ENCODE peak calls at places on chromosome 21, in four cellular contexts. H, V, Z and G are unnamed samples.

GRCh38 chr21:30842990-30843389 is 13.4 kb upstream of the KRTAP7-1 start:
- DNase-seq in V (no peak), H (no peak), Z (no peak), G (no peak)

GRCh38 chr21:37006521-37007291 is at the start of gene RIPPLY3:
- DNase-seq in V (no peak), Z (no peak), H (peak; percentile 34), G (peak; percentile 21)

GRCh38 chr21:16264314-16264713 is 534.5 kb downstream of the USP25 start:
- DNase-seq in Z (no peak), V (no peak), H (no peak), G (peak; percentile 13)

GRCh38 chr21:25569084-25569483 is 38.2 kb downstream of the MRPL39 start:
- DNase-seq in H (peak; percentile 38), V (no peak), Z (no peak), G (no peak)

GRCh38 chr21:37166733-37167132 is 93.7 kb downstream of the TTC3 start:
- DNase-seq in H (no peak), Z (no peak), V (no peak), G (no peak)

GRCh38 chr21:8991968-8992621 is 1529.3 kb upstream of the TPTE start:
- DNase-seq in H (no peak), Z (no peak), V (no peak), G (peak; percentile 79)

GRCh38 chr21:38505654-38506523 is 7.6 kb upstream of the ERG start:
- DNase-seq in Z (no peak), H (peak; percentile 89), V (peak; percentile 57), G (peak; percentile 74)

GRCh38 chr21:32410291-32410690 is 2.2 kb upstream of the EVA1C start:
- DNase-seq in H (no peak), Z (no peak), V (no peak), G (no peak)

GRCh38 chr21:31992391-31992790 is 119.6 kb downstream of the HUNK start:
- DNase-seq in V (no peak), H (no peak), Z (no peak), G (no peak)

GRCh38 chr21:44423941-44424607 is 31.2 kb upstream of the LRRC3 start:
- DNase-seq in V (no peak), Z (peak; percentile 23), H (no peak), G (no peak)

GRCh38 chr21:41507521-41508414 is at the start of gene TMPRSS2:
- DNase-seq in H (no peak), Z (peak; percentile 76), V (peak; percentile 83), G (no peak)

GRCh38 chr21:41506526-41507520 is 1.1 kb downstream of the TMPRSS2 start:
- DNase-seq in H (no peak), V (no peak), Z (no peak), G (no peak)

GRCh38 chr21:41504030-41504429 is 3.9 kb downstream of the TMPRSS2 start:
- DNase-seq in V (no peak), Z (no peak), H (no peak), G (no peak)

GRCh38 chr21:41508415-41509205 is 652 bp upstream of the TMPRSS2 start:
- DNase-seq in Z (no peak), V (no peak), H (no peak), G (no peak)

DNA sequence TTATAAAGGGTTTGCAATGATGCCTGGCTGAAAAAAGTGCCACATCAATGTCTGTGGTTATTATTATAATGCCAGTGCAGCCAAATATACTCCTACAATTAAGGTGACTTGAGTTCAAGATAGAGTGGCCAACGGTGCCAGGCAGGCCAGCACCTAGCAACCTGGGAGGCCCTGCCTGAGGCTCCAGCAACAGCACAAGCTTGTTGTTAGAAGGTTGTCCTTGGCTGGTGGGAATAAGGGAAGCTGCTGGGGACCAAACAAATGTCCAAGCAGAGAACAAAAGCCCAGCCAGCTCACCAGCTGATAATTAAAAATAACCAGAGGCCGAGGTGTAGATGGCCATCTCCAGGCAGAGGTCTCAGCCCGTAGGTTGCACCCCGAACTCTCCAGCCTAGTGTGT is 2.0 kb downstream of the TMPRSS2 start:
- DNase-seq in V (no peak), H (no peak), Z (no peak), G (no peak)
- H3K4me3 ChIP-seq in V (peak overlapping the region; percentile 72), H (no peak overlapping the region), Z (peak overlapping the region; percentile 50), G (no peak overlapping the region)

GRCh38 chr21:20971296-20971921 is 26.8 kb upstream of the NCAM2 start:
- DNase-seq in H (peak; percentile 88), V (no peak), Z (peak; percentile 38), G (peak; percentile 27)
- TF ChIP-seq CTCF in H (peak; percentile 82), V (no peak), Z (peak; percentile 44), G (peak; percentile 30)

DNA sequence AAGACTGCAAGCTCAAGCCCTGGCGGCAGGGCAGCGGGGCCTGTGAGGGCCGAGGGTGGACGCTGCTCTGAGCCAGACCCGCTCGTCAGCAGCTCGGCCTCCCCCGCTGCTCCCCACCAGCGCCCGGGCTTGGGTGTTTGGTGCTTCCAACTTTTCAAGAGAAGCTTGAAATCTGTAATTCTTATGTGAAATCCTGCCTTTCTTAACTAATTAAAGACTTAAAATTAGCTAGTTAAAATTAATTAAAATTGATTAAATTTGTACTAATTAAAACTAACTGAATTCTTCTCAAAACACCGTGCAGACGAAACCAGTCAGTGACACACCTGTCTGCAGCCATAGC is 14.0 kb upstream of the SLC19A1 start:
- DNase-seq in V (no peak), H (no peak), Z (no peak), G (no peak)
- H3K4me3 ChIP-seq in V (no peak overlapping the region), H (no peak overlapping the region), Z (peak overlapping the region; percentile 56), G (no peak overlapping the region)

GRCh38 chr21:41570791-41571355 is 62.9 kb upstream of the TMPRSS2 start:
- DNase-seq in V (no peak), H (no peak), Z (no peak), G (no peak)

GRCh38 chr21:41573902-41574690 is 66.1 kb upstream of the TMPRSS2 start:
- DNase-seq in H (no peak), Z (no peak), V (no peak), G (no peak)

GRCh38 chr21:41567901-41568510 is 60.0 kb upstream of the TMPRSS2 start:
- DNase-seq in H (no peak), Z (no peak), V (no peak), G (no peak)

GRCh38 chr21:41568606-41569385 is 60.8 kb upstream of the TMPRSS2 start:
- DNase-seq in H (no peak), Z (no peak), V (peak; percentile 63), G (no peak)

GRCh38 chr21:41571938-41572510 is 64.1 kb upstream of the TMPRSS2 start:
- DNase-seq in Z (no peak), V (no peak), H (no peak), G (no peak)
- TF ChIP-seq CTCF in Z (no peak), V (no peak), H (no peak), G (no peak)

GRCh38 chr21:34589511-34590282 is 25.2 kb downstream of the RCAN1 start:
- DNase-seq in V (no peak), H (no peak), Z (no peak), G (no peak)
- H3K4me3 ChIP-seq in V (no peak overlapping the region), H (no peak overlapping the region), Z (no peak overlapping the region), G (no peak overlapping the region)